ENCODE peak calls at places on chromosomes 3 and 15, in four cellular contexts. R is activated T-cell treated with anti-CD3 and anti-CD28 coated beads for 24 hours, H is T follicular helper cell, Q is NCI-H460. X is an unnamed sample.

GRCh38 chr15:101264011-101264410 is 12.2 kb upstream of the CHSY1 start:
- DNase-seq in R (no peak), Q (no peak), H (no peak), X (no peak)

GRCh38 chr3:55624238-55624637 is 137.1 kb upstream of the WNT5A start:
- DNase-seq in Q (no peak), R (no peak), H (no peak), X (no peak)

GRCh38 chr3:179971280-179971679 is 65.5 kb downstream of the PEX5L start:
- DNase-seq in H (no peak), Q (no peak), R (no peak), X (no peak)

GRCh38 chr3:40847571-40847992 is 322.8 kb downstream of the ZNF621 start:
- DNase-seq in Q (no peak), H (no peak), R (no peak), X (no peak)

GRCh38 chr3:45125550-45126026 is 20.6 kb downstream of the CDCP1 start:
- DNase-seq in H (no peak), R (no peak), Q (no peak), X (no peak)

GRCh38 chr3:81472600-81473362 is 288.7 kb downstream of the GBE1 start:
- DNase-seq in Q (no peak), H (no peak), R (no peak), X (no peak)

GRCh38 chr3:124351430-124352142 is 359.7 kb upstream of the ROPN1 start:
- DNase-seq in Q (peak; percentile 48), R (no peak), H (no peak), X (peak; percentile 97)

GRCh38 chr15:93308026-93308670 is 219.1 kb upstream of the RGMA start:
- DNase-seq in Q (no peak), H (no peak), R (no peak), X (no peak)

GRCh38 chr3:184284696-184285095 is 8.9 kb downstream of the ECE2 start:
- DNase-seq in H (no peak), Q (peak; percentile 50), R (no peak), X (peak; percentile 90)

GRCh38 chr3:33749546-33750215 is 31.6 kb upstream of the CLASP2 start:
- DNase-seq in H (no peak), Q (no peak), R (no peak), X (no peak)

GRCh38 chr3:21330293-21330692 is 420.7 kb downstream of the ZNF385D start:
- DNase-seq in H (no peak), Q (no peak), R (no peak), X (no peak)

GRCh38 chr3:150248116-150248864 is 159.8 kb upstream of the TSC22D2 start:
- DNase-seq in R (no peak), Q (no peak), H (no peak), X (peak; percentile 68)

GRCh38 chr15:56524915-56525314 is 60.0 kb upstream of the MNS1 start:
- DNase-seq in Q (no peak), R (no peak), H (no peak), X (no peak)

GRCh38 chr3:13521309-13521708 is 27.6 kb upstream of the FBLN2 start:
- DNase-seq in H (no peak), Q (no peak), R (no peak), X (no peak)

GRCh38 chr3:117165611-117166051 is 456.1 kb downstream of the TUSC7 start:
- DNase-seq in Q (no peak), H (no peak), R (no peak), X (no peak)

GRCh38 chr3:54347933-54348332 is 225.6 kb downstream of the CACNA2D3 start:
- DNase-seq in H (no peak), R (no peak), Q (no peak), X (no peak)

GRCh38 chr3:173103469-173103868 is 37.6 kb downstream of the SPATA16 start:
- DNase-seq in Q (no peak), H (no peak), R (no peak), X (no peak)

GRCh38 chr3:132629928-132630327 is 29.7 kb downstream of the ACAD11 start:
- DNase-seq in R (no peak), H (no peak), Q (no peak), X (peak; percentile 91)

GRCh38 chr15:98853593-98854420 is 153.8 kb downstream of the PGPEP1L start:
- DNase-seq in Q (no peak), H (no peak), R (no peak), X (no peak)

GRCh38 chr3:65523878-65524277 is 514.8 kb downstream of the MAGI1 start:
- DNase-seq in Q (no peak), R (no peak), H (no peak), X (no peak)

GRCh38 chr3:58336135-58336882 is 3.6 kb downstream of the PXK start:
- DNase-seq in Q (no peak), H (no peak), R (no peak), X (no peak)

GRCh38 chr3:114644372-114644771 is 350.5 kb downstream of the TIGIT start:
- DNase-seq in H (no peak), R (no peak), Q (no peak), X (no peak)

GRCh38 chr3:134640872-134641470 is 9.9 kb downstream of the KY start:
- DNase-seq in Q (peak; percentile 3), R (no peak), H (no peak), X (peak; percentile 31)

GRCh38 chr15:32715276-32715675 is 2.5 kb upstream of the GREM1 start:
- DNase-seq in Q (no peak), R (no peak), H (no peak), X (no peak)

GRCh38 chr3:34008191-34008590 is 209.8 kb downstream of the PDCD6IP start:
- DNase-seq in H (no peak), R (no peak), Q (no peak), X (no peak)

GRCh38 chr3:116423945-116424344 is 21.3 kb downstream of the LSAMP start:
- DNase-seq in H (no peak), R (no peak), Q (no peak), X (no peak)

GRCh38 chr15:71379893-71380292 is 264.6 kb downstream of the THSD4 start:
- DNase-seq in H (no peak), Q (no peak), R (no peak), X (no peak)

GRCh38 chr15:62809106-62809967 is 233.2 kb upstream of the TPM1 start:
- DNase-seq in Q (no peak), H (no peak), R (no peak), X (peak; percentile 45)

GRCh38 chr3:54556630-54557029 is 371.2 kb downstream of the LRTM1 start:
- DNase-seq in H (no peak), Q (peak; percentile 60), R (no peak), X (no peak)

GRCh38 chr15:79479616-79480015 is 47.5 kb downstream of the MINAR1 start:
- DNase-seq in H (no peak), Q (no peak), R (no peak), X (no peak)

GRCh38 chr3:51819709-51820406 is 40.8 kb upstream of the IQCF6 start:
- DNase-seq in R (no peak), H (no peak), Q (no peak), X (no peak)

GRCh38 chr3:55000546-55000945 is 72.7 kb upstream of the LRTM1 start:
- DNase-seq in Q (no peak), R (no peak), H (no peak), X (peak; percentile 42)

GRCh38 chr3:14680716-14681115 is 5.8 kb downstream of the C3orf20 start:
- DNase-seq in Q (no peak), H (no peak), R (no peak), X (peak; percentile 88)

GRCh38 chr3:51974277-51974962 is 444 bp upstream of the ABHD14A start:
- DNase-seq in R (no peak), Q (no peak), H (no peak), X (no peak)

GRCh38 chr15:35912196-35912595 is 366.2 kb upstream of the DPH6 start:
- DNase-seq in H (no peak), Q (no peak), R (no peak), X (no peak)

GRCh38 chr15:72074335-72075060 is 43.5 kb downstream of the MYO9A start:
- DNase-seq in Q (no peak), H (no peak), R (no peak), X (no peak)

GRCh38 chr3:8499181-8499611 is 2.4 kb upstream of the LMCD1 start:
- DNase-seq in H (no peak), R (no peak), Q (no peak), X (peak; percentile 59)

GRCh38 chr3:140219161-140219745 is 284.3 kb downstream of the CLSTN2 start:
- DNase-seq in Q (no peak), R (no peak), H (no peak), X (no peak)

GRCh38 chr3:59338934-59339333 is 289.1 kb upstream of the CFAP20DC start:
- DNase-seq in Q (no peak), R (no peak), H (no peak), X (no peak)

GRCh38 chr15:25738171-25738792 is 124.8 kb downstream of the ATP10A start:
- DNase-seq in Q (no peak), R (no peak), H (no peak), X (no peak)